ENCODE peak calls at places on chromosome 19, in ten cellular contexts. L, Y, H, S, J, N, B, F, O and E are unnamed samples.

GRCh38 chr19:50780753-50781480 is 9.3 kb upstream of the ACP4 start:
- DNase-seq in F (no peak), N (no peak), B (peak), J (no peak), Y (no peak), H (no peak), S (no peak), L (no peak), O (no peak), E (no peak)

GRCh38 chr19:6424190-6424938 is at the start of gene KHSRP:
- DNase-seq in H (no peak), N (no peak), F (peak), B (no peak), L (peak), O (no peak), Y (no peak), S (no peak), J (peak), E (no peak)

GRCh38 chr19:41668315-41668714 is 19.8 kb downstream of the CEACAM7 start:
- DNase-seq in N (no peak), S (no peak), F (no peak), H (no peak), Y (no peak), J (no peak), O (no peak), L (no peak), B (no peak), E (no peak)

GRCh38 chr19:7932930-7933300 is 7.0 kb upstream of the CTXN1 start:
- DNase-seq in L (no peak), F (no peak), S (no peak), H (no peak), B (no peak), Y (no peak), J (no peak), O (no peak), N (no peak), E (no peak)

GRCh38 chr19:2888739-2889224 is 11.9 kb upstream of the ZNF57 start:
- DNase-seq in J (no peak), N (no peak), O (no peak), B (no peak), S (no peak), L (peak), H (no peak), Y (no peak), F (peak), E (no peak)

GRCh38 chr19:33241530-33242101 is 16.0 kb upstream of the SLC7A10 start:
- DNase-seq in B (no peak), H (no peak), F (no peak), S (no peak), J (no peak), L (peak), Y (no peak), N (no peak), O (no peak), E (peak)

GRCh38 chr19:6048348-6048747 is 62.0 kb downstream of the RFX2 start:
- DNase-seq in J (no peak), B (no peak), Y (no peak), H (no peak), O (no peak), L (no peak), S (no peak), N (no peak), F (no peak), E (no peak)

GRCh38 chr19:409006-409514 is at the start of gene C2CD4C:
- DNase-seq in N (no peak), H (peak), F (peak), O (no peak), Y (no peak), S (no peak), J (no peak), B (no peak), L (no peak), E (no peak)

GRCh38 chr19:42281175-42282035 is 12.4 kb downstream of the CIC start:
- DNase-seq in H (peak), L (no peak), J (no peak), N (peak), B (no peak), S (peak), Y (peak), F (peak), O (no peak), E (no peak)

GRCh38 chr19:55441692-55442321 is 1.3 kb downstream of the SHISA7 start:
- DNase-seq in N (no peak), Y (peak), S (no peak), O (no peak), J (no peak), L (no peak), B (no peak), F (no peak), H (no peak), E (no peak)

GRCh38 chr19:55644191-55644833 is 863 bp downstream of the ZNF581 start:
- DNase-seq in B (no peak), O (no peak), F (no peak), L (no peak), S (no peak), J (no peak), H (no peak), N (no peak), Y (no peak), E (no peak)

GRCh38 chr19:45817725-45818301 is 2.7 kb upstream of the RSPH6A start:
- DNase-seq in S (no peak), H (no peak), B (no peak), N (no peak), F (no peak), J (no peak), Y (no peak), O (no peak), L (no peak), E (peak)

GRCh38 chr19:17757125-17757524 is 5.8 kb downstream of the FCHO1 start:
- DNase-seq in S (peak), O (peak), H (peak), J (no peak), F (no peak), B (no peak), L (no peak), Y (no peak), N (peak), E (peak)

GRCh38 chr19:57559008-57559403 is 657 bp downstream of the ZNF550 start:
- DNase-seq in O (peak), N (no peak), S (peak), Y (no peak), F (peak), H (peak), B (no peak), L (no peak), J (no peak), E (peak)

GRCh38 chr19:45460807-45461347 is 6.9 kb upstream of the FOSB start:
- DNase-seq in O (no peak), L (no peak), B (no peak), S (no peak), J (no peak), N (no peak), Y (no peak), H (no peak), F (no peak), E (no peak)

GRCh38 chr19:7500811-7501450 is 12.1 kb upstream of the PEX11G start:
- DNase-seq in F (peak), J (peak), O (peak), H (peak), N (no peak), B (no peak), Y (peak), L (peak), S (no peak), E (peak)

GRCh38 chr19:45468159-45468651 is 409 bp downstream of the FOSB start:
- DNase-seq in O (no peak), F (peak), H (no peak), J (no peak), S (no peak), B (no peak), L (no peak), Y (no peak), N (no peak), E (no peak)

GRCh38 chr19:48842744-48843162 is 6.5 kb upstream of the HSD17B14 start:
- DNase-seq in F (peak), Y (peak), O (no peak), L (no peak), N (peak), S (no peak), B (no peak), H (peak), J (peak), E (peak)

GRCh38 chr19:14901675-14902260 is 15.8 kb upstream of the OR7A17 start:
- DNase-seq in L (no peak), H (no peak), Y (no peak), J (no peak), S (no peak), B (no peak), N (no peak), O (no peak), F (no peak), E (peak)

GRCh38 chr19:498977-499623 is 2.8 kb downstream of the MADCAM1 start:
- DNase-seq in O (no peak), S (no peak), H (no peak), F (no peak), Y (no peak), L (no peak), B (no peak), J (no peak), N (no peak), E (no peak)

GRCh38 chr19:1608414-1609391 is 3.4 kb upstream of the UQCR11 start:
- DNase-seq in F (no peak), S (no peak), N (peak), O (no peak), Y (no peak), J (no peak), B (no peak), H (no peak), L (no peak), E (peak)

GRCh38 chr19:56837892-56838679 is 2.4 kb downstream of the PEG3 start:
- DNase-seq in H (no peak), J (no peak), Y (no peak), B (peak), L (no peak), S (peak), F (peak), O (no peak), N (no peak), E (peak)

GRCh38 chr19:45138303-45138751 is 22.5 kb downstream of the NKPD1 start:
- DNase-seq in F (no peak), O (no peak), B (no peak), L (no peak), H (no peak), N (no peak), J (no peak), S (no peak), Y (no peak), E (no peak)

GRCh38 chr19:8305798-8306197 is 2.4 kb downstream of the CD320 start:
- DNase-seq in O (no peak), H (no peak), B (no peak), L (no peak), Y (no peak), N (no peak), F (no peak), S (no peak), J (no peak), E (no peak)

GRCh38 chr19:6967962-6968361 is 53.3 kb downstream of the MBD3L2B start:
- DNase-seq in B (no peak), F (no peak), O (no peak), N (no peak), J (no peak), H (no peak), L (no peak), Y (no peak), S (no peak), E (no peak)

GRCh38 chr19:48391100-48392005 is at the start of gene KDELR1:
- DNase-seq in Y (no peak), H (peak), L (peak), F (peak), B (peak), O (peak), J (peak), N (peak), S (peak), E (peak)

GRCh38 chr19:39946532-39946931 is 12.1 kb upstream of the FCGBP start:
- DNase-seq in F (no peak), L (no peak), N (no peak), Y (no peak), O (no peak), B (no peak), J (no peak), H (no peak), S (no peak), E (peak)

GRCh38 chr19:10283786-10284540 is 2.8 kb upstream of the ICAM4 start:
- DNase-seq in O (no peak), F (no peak), S (no peak), Y (no peak), J (no peak), B (no peak), N (no peak), L (no peak), H (no peak), E (no peak)

GRCh38 chr19:38684078-38684861 is 36.8 kb downstream of the ACTN4 start:
- DNase-seq in S (peak), L (no peak), F (no peak), Y (no peak), H (peak), N (peak), B (peak), J (no peak), O (peak), E (peak)

GRCh38 chr19:33624586-33625153 is 2.9 kb downstream of the CHST8 start:
- DNase-seq in L (no peak), F (no peak), Y (no peak), J (no peak), B (no peak), N (no peak), H (no peak), O (no peak), S (no peak), E (no peak)

GRCh38 chr19:5492281-5492812 is 37.1 kb downstream of the ZNRF4 start:
- DNase-seq in N (no peak), F (no peak), B (no peak), H (no peak), O (no peak), L (no peak), Y (no peak), S (no peak), J (no peak), E (no peak)

GRCh38 chr19:12289790-12290065 is 5.0 kb downstream of the ZNF44 start:
- DNase-seq in S (no peak), Y (no peak), L (no peak), N (no peak), O (no peak), B (no peak), H (no peak), F (no peak), J (no peak), E (no peak)

GRCh38 chr19:38303517-38304351 is at the start of gene C19orf33:
- DNase-seq in H (no peak), O (no peak), N (peak), B (no peak), L (no peak), F (no peak), Y (no peak), J (no peak), S (peak), E (peak)

GRCh38 chr19:1775951-1776605 is 22.8 kb downstream of the ONECUT3 start:
- DNase-seq in L (no peak), N (no peak), F (no peak), Y (no peak), O (no peak), H (no peak), B (no peak), J (no peak), S (no peak), E (no peak)